ENCODE peak calls at places on chromosomes 2 and 18, in four cellular contexts. N is NT2/D1, V is psoas muscle, L is IMR-90. P is an unnamed sample. For H3K9me3 and H3K4me1, the result is how much of the 10 kb centered on the place peaks cover.

GRCh38 chr2:96315005-96315399 is 9.7 kb upstream of the SNRNP200 start:
- DNase-seq in V (no peak), N (no peak), L (no peak), P (no peak)

GRCh38 chr2:175929850-175930249 is 72.2 kb downstream of the LNPK start:
- DNase-seq in N (no peak), L (peak), V (no peak), P (no peak)

GRCh38 chr2:101803128-101803527 is 105.6 kb downstream of the MAP4K4 start:
- DNase-seq in V (no peak), N (no peak), L (peak), P (no peak)

GRCh38 chr2:68740184-68740914 is 5.7 kb downstream of the ARHGAP25 start:
- DNase-seq in V (no peak), L (peak), N (no peak), P (no peak)

GRCh38 chr2:88159955-88160415 is 10.2 kb upstream of the THNSL2 start:
- DNase-seq in L (peak), V (no peak), N (peak), P (peak)

GRCh38 chr2:217900010-217900779 is 102.6 kb downstream of the TNS1 start:
- DNase-seq in N (no peak), L (no peak), V (peak), P (no peak)

GRCh38 chr18:1014951-1015627 is 110.4 kb downstream of the ADCYAP1 start:
- DNase-seq in V (no peak), N (peak), L (no peak), P (peak)

GRCh38 chr18:22683196-22683676 is 249.9 kb upstream of the RBBP8 start:
- DNase-seq in V (no peak), L (peak), N (no peak), P (no peak)

GRCh38 chr2:68721482-68722071 is 13.0 kb upstream of the ARHGAP25 start:
- DNase-seq in V (no peak), N (no peak), L (no peak), P (no peak)

GRCh38 chr18:78819926-78820834 is 159.4 kb upstream of the SALL3 start:
- DNase-seq in V (no peak), L (no peak), N (no peak), P (no peak)

GRCh38 chr2:103401621-103402020 is 639.8 kb downstream of the TMEM182 start:
- DNase-seq in V (no peak), L (no peak), N (peak), P (peak)

DNA sequence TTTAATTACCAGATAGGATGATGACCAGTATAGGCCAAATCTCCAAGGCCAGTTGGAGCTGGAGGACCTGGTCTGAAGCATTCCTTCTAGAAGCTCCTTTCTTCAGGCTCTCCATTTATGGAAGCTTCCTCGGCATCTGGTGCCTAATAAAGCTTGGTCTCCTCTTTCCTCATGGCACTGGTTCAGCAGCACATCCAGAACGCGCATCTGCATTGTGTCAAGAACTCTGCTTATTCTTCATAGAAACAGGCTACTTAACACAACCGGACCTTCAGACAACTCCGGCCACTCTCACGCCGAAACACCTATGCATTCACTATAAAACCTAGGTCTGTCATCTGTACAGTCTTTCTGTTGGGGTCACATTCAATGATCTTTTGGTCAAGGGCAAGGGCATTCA is 99.8 kb downstream of the COL6A3 start:
- DNase-seq in N (no peak), V (no peak), L (no peak), P (no peak)
- H3K4me3 ChIP-seq in N (no peak), V (no peak), L (no peak), P (no peak)

DNA sequence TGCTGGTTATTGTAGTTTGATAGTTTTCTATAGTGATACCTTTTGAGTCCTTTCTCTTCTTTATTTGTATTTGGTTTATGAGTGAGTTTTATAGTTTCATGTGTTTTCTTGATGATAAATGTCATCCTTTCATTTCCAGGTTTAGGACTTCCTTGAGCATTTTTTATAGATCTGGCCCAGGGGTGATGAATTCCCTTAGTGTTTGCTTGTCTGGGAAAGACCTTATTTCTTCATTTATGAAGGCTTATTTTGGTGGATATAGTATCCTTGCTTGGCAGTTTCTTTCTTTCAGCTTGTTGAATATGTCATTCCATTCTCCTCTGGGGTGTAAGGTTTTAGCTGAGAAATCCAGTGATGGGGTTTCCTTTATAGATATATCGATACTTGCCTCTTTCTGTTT is 53.9 kb downstream of the OTX1 start:
- DNase-seq in N (no peak), L (no peak), V (no peak), P (no peak)
- H3K9me3 ChIP-seq in N (under half), L (under half), V (under half), P (under half)

GRCh38 chr2:112692914-112693313 is 27.9 kb upstream of the NT5DC4 start:
- DNase-seq in L (no peak), N (no peak), V (no peak), P (no peak)

GRCh38 chr2:112688086-112688880 is 32.5 kb upstream of the NT5DC4 start:
- DNase-seq in N (no peak), V (no peak), L (no peak), P (no peak)

GRCh38 chr2:112692496-112692911 is 28.3 kb upstream of the NT5DC4 start:
- DNase-seq in N (peak), V (no peak), L (peak), P (peak)

GRCh38 chr2:112691761-112692370 is 29.0 kb upstream of the NT5DC4 start:
- DNase-seq in N (no peak), V (no peak), L (peak), P (no peak)

GRCh38 chr2:112690853-112691390 is 29.9 kb upstream of the NT5DC4 start:
- DNase-seq in L (peak), V (peak), N (peak), P (peak)
- H3K4me1 ChIP-seq in L (under half), V (under half), N (under half), P (under half)

GRCh38 chr2:212124597-212124996 is 414.0 kb downstream of the ERBB4 start:
- DNase-seq in N (no peak), V (no peak), L (peak), P (no peak)
- H3K4me3 ChIP-seq in N (no peak), V (no peak), L (no peak), P (no peak)

GRCh38 chr2:144253743-144254142 is 266.2 kb downstream of the ZEB2 start:
- DNase-seq in N (no peak), V (no peak), L (no peak), P (no peak)
- H3K9me3 ChIP-seq in N (under half), V (under half), L (under half), P (under half)

GRCh38 chr18:48779462-48779861 is 171.3 kb downstream of the SMAD7 start:
- DNase-seq in L (no peak), V (no peak), N (no peak), P (no peak)
- H3K4me1 ChIP-seq in L (under half), V (half or more), N (under half), P (under half)

GRCh38 chr2:197300139-197300538 is 10.4 kb downstream of the ANKRD44 start:
- DNase-seq in V (no peak), N (no peak), L (no peak), P (no peak)

GRCh38 chr2:197296861-197297260 is 13.7 kb downstream of the ANKRD44 start:
- DNase-seq in L (no peak), N (no peak), V (no peak), P (no peak)

GRCh38 chr2:197297262-197297661 is 13.3 kb downstream of the ANKRD44 start:
- DNase-seq in V (no peak), L (no peak), N (no peak), P (no peak)

GRCh38 chr2:197298609-197299008 is 12.0 kb downstream of the ANKRD44 start:
- DNase-seq in L (no peak), N (no peak), V (no peak), P (no peak)

DNA sequence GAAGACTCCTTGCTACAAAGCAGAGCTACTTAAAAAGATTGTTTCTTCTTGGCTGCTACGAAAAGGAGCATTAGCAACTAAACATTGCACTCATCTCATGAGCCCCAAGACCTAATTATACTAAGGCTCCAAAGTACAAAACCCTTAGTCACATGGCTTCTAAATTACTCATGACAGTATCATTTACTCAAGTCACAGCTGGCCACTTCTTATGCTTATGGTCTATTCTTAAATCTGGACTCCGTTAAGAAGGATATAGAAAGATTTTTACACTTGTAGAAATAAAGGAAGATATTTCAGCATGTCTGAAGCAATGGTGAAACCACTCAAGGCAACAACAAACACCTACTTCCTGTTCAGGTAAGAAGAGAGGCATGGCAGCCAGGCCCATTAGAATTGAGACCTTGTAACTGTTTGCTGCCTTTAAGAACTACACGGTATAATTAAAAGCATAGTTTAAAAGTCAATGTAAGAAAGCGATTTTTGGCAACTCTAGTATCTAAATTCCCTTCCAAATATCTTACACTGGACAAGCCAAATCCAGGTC is 12.7 kb downstream of the ANKRD44 start:
- DNase-seq in N (no peak), L (no peak), V (no peak), P (no peak)
- H3K4me3 ChIP-seq in N (no peak), L (no peak), V (no peak), P (no peak)

DNA sequence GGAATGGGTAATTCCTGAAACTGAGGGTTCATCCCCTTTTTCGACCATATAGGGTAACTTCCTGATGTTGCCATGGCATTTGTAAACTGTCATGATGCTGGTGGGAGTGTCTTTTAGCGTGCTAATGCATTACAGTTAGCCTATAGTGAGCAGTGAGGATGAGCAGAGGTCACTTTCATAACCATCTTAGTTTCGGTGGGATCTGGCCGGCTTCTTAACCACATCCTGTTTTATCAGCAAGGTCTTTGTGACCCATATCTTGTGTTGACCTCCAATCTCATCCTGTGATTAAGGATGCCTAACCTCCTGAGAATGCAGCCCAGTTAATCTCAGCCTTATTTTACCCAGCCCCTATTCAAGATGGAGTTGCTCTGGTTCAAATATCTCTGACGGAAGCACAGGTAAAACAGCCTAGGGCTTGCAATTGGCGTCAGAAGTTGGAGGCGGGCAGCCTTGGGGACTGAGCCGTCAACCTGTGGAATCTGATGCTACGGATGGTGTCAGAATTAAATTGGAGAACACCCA is 19.5 kb downstream of the RALBP1 start:
- DNase-seq in L (peak), N (no peak), V (no peak), P (no peak)
- H3K9me3 ChIP-seq in L (under half), N (under half), V (under half), P (under half)

GRCh38 chr2:239293450-239294430 is 107.1 kb downstream of the HDAC4 start:
- DNase-seq in L (no peak), N (no peak), V (peak), P (no peak)
- H3K4me1 ChIP-seq in L (under half), N (under half), V (half or more), P (under half)

DNA sequence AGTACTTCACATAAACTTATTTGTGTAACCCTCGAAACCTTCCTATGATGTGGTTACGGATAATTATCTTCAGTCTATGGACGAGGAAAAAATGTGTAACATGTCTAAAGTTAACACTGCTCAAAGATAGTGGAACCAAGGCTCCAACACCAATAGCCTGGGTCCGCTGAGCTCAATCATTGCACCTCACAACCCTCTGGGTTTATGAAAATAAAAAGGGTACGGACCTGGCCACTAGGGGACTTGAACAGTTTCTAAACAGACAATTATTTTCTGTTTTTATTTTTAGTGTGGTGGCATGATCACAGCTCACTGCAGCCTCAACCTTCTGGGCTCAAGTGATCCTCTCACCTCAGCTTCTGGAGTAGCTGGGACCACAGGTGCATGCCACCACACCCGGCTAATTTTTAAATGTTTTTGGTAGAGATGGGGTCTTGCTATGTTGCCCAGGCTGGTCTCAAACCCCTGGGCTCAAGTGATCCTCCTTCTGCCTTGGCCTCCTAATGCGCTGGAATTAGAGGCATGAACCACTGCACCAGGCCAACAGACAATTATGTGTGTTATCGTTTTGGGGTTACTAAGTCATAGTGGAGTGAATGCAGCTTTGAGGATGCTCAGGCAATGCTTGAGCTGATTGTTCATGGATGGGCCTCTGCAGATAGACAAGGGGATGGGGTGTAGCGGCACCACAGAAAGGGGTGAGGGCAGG is 10.1 kb downstream of the CASP8 start:
- DNase-seq in L (no peak), N (no peak), V (no peak), P (no peak)
- H3K4me3 ChIP-seq in L (no peak), N (no peak), V (no peak), P (no peak)

P was measured in iPS DF 6.9.